ENCODE peak calls at places on chromosomes 6 and 20, in five cellular contexts. K is NT2/D1, M is HepG2, X is H1, J is GM12878. Z is an unnamed sample.
A peak's percentile ranks its signal among the peaks of the same experiment; 100 is the strongest.

GRCh38 chr20:61842011-61842410 is 223.7 kb downstream of the TAF4 start:
- DNase-seq in K (no peak), X (no peak), J (no peak), M (no peak), Z (no peak)

GRCh38 chr6:137866200-137866913 is 702 bp upstream of the TNFAIP3 start:
- DNase-seq in J (no peak), K (no peak), X (no peak), M (no peak), Z (no peak)

GRCh38 chr20:48102821-48103635 is 317.7 kb upstream of the SULF2 start:
- DNase-seq in J (no peak), X (no peak), K (no peak), M (no peak), Z (no peak)

GRCh38 chr6:36682328-36683144 is 4.0 kb downstream of the CDKN1A start:
- DNase-seq in X (no peak), K (no peak), J (no peak), M (peak; percentile 59), Z (no peak)

GRCh38 chr20:5220334-5221077 is 93.7 kb downstream of the CDS2 start:
- DNase-seq in M (no peak), K (no peak), J (no peak), X (no peak), Z (no peak)

GRCh38 chr6:158718431-158719126 is 68.7 kb downstream of the SYTL3 start:
- DNase-seq in M (peak; percentile 38), X (peak; percentile 77), K (peak; percentile 40), J (no peak), Z (peak; percentile 76)

GRCh38 chr6:2751871-2752270 is 1.1 kb upstream of the MYLK4 start:
- DNase-seq in K (no peak), X (no peak), J (no peak), M (no peak), Z (no peak)

GRCh38 chr6:43916924-43917877 is 147.2 kb downstream of the VEGFA start:
- DNase-seq in K (no peak), J (no peak), X (no peak), M (peak; percentile 92), Z (no peak)

GRCh38 chr20:62702886-62703852 is 5.5 kb upstream of the NTSR1 start:
- DNase-seq in X (no peak), J (no peak), K (no peak), M (peak; percentile 48), Z (no peak)

GRCh38 chr20:46801003-46801702 is 91.7 kb downstream of the SLC2A10 start:
- DNase-seq in X (no peak), K (no peak), M (peak; percentile 27), J (no peak), Z (no peak)

GRCh38 chr6:16762547-16763477 is 1.6 kb upstream of the ATXN1 start:
- DNase-seq in J (no peak), M (peak; percentile 82), K (no peak), X (no peak), Z (peak; percentile 50)
- TF ChIP-seq SUZ12 in J (no peak), M (no peak), K (no peak), X (no peak), Z (no peak)

GRCh38 chr20:3805594-3806264 is 9.6 kb downstream of the CDC25B start:
- DNase-seq in J (no peak), X (no peak), K (no peak), M (no peak), Z (no peak)

GRCh38 chr20:3804781-3805180 is 8.7 kb downstream of the CDC25B start:
- DNase-seq in K (no peak), J (no peak), M (no peak), X (no peak), Z (no peak)

GRCh38 chr20:3808544-3808943 is 11.8 kb upstream of the AP5S1 start:
- DNase-seq in J (no peak), X (no peak), M (no peak), K (no peak), Z (no peak)

GRCh38 chr20:3811421-3812258 is 8.7 kb upstream of the AP5S1 start:
- DNase-seq in J (no peak), M (peak; percentile 90), X (no peak), K (no peak), Z (peak; percentile 49)

DNA sequence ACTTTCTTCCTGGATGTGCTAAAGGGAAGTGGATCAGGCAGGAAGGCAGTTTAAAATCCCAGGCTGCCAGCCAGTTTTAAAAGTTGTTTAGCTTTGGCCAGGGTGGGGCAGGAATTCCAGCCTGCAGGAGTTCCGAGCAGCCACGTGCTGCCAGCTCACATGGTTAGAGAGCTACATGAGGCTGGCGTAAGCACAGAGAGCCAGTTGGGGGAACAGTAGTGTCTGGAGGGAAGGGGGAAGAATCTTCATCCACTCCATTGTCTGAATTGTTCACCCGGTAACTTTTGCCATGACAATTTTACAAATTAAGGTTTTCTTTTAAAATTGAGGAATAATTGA is 12.0 kb downstream of the CDC25B start:
- DNase-seq in X (no peak), J (no peak), K (no peak), M (peak; percentile 61), Z (no peak)
- TF ChIP-seq SUZ12 in X (no peak), J (no peak), K (no peak), M (no peak), Z (no peak)

DNA sequence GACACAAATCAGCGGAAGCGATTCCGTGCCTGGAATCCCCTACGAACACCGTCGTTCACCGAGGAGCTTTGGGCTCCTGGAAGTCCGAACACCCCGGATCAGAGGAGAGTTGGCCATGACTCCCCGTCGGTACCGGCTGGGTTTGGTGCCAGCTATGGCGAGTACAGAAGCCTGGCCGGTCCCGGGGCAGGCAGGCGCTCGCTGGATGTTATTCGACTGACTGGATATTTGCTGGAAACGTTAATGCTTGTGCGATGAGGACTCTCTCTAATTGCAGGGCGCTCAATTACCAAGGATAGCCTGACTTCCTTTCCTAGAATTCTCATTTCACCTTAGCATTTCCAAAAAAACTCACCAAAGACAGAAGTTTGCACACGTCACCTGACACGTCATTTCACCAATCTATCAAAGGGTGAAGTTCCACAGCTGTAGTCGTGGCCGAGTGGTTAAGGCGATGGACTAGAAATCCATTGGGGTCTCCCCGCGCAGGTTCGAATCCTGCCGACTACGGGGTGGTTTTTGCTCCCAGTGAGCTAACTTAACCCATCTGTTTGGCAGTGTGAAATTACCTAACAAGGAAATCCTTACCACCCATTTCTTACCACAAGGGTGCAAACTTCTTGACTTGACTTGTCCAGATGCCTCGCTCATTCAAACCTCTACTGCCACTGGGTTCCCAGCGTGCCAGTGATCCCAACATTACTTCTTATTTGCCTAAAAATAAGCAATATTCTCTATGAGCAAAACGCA is 22.7 kb upstream of the ZNF184 start:
- DNase-seq in M (peak; percentile 80), J (peak; percentile 64), X (peak; percentile 81), K (no peak), Z (peak; percentile 51)
- TF ChIP-seq SUZ12 in M (no peak), J (no peak), X (no peak), K (no peak), Z (no peak)

GRCh38 chr6:12602951-12603710 is 113.4 kb upstream of the PHACTR1 start:
- DNase-seq in M (peak; percentile 43), X (no peak), J (no peak), K (no peak), Z (peak; percentile 30)
- TF ChIP-seq SUZ12 in M (no peak), X (no peak), J (no peak), K (no peak), Z (no peak)

DNA sequence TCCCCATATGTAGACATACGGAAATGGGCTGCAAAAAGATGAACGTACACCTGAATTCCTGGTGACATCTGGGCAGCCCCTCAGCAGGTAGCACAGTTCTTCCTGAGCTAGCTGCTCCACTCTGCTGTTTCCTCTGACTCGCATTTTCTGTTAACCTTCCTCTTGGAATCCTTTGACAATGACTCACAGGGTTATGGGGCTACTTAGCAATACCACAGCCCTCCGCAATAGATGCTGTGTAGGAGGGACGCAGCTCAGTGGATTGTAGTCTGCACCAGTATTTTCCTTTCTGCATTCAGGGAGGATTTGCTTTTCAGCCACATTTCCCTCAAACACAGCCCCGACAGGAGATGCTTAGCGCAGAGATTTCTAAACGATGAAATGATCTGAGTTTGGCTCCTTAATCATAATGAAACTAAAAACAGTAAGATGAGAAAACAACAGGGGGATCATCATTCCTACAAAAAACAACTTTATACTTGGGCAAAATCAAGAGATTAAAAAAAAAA is 12.4 kb downstream of the BACH2 start:
- DNase-seq in X (no peak), J (no peak), K (no peak), M (no peak), Z (peak; percentile 48)
- TF ChIP-seq SUZ12 in X (no peak), J (no peak), K (no peak), M (no peak), Z (no peak)

DNA sequence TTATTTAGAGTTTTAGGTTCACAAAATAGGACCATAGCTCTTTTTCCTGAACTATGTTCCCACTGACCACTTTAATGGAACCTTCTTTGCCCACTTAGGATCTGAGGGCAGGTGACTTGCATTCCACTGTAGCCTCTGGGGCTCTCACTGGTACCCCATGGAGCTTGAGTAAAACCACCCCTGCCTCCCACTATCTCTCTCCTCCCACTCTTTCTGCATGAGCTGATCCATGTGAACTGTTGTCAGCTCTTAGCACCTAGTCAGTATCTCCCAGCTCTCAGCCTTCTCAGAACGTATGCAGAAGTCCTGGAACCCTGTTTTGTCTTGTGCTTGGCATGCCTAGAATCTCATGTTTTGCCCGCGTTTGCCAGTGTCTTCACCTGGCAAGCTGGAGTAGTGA is 200.6 kb upstream of the SNX9 start:
- DNase-seq in M (no peak), X (no peak), K (no peak), J (no peak), Z (no peak)
- TF ChIP-seq SUZ12 in M (no peak), X (no peak), K (no peak), J (no peak), Z (no peak)

DNA sequence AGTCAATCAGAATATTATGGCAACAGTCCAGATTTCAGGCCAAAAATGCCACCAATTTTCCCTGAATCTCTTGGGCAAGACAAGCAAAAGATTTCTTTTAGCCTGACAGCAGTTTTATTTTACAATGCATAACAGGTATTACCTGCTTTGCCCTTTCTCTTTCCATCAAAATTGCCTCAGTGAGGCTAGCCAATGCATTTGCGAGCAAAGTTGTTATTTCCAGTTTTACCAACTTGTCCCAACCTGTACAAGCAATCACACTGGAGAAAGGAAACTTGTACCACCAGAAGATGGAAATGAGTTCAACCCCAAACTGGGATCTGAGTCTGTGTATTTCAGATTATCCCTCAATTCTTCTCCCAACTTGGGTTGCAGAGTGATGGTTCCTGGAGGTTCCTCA is 279.9 kb upstream of the CDYL start:
- DNase-seq in M (no peak), J (no peak), X (no peak), K (no peak), Z (no peak)
- TF ChIP-seq SUZ12 in M (no peak), J (no peak), X (no peak), K (no peak), Z (no peak)

Z was measured in HEK293T.